ENCODE peak calls at places on chromosomes 7 and 10, in seven cellular contexts. M, P, Q, H, G, X and Y are unnamed samples.

GRCh38 chr7:1810521-1810920 is 140.4 kb downstream of the ELFN1 start:
- DNase-seq in M (no peak), P (no peak), Q (no peak), H (no peak), G (no peak), X (no peak), Y (no peak)

GRCh38 chr10:102596506-102596971 is 47.7 kb upstream of the TRIM8 start:
- DNase-seq in M (peak; percentile 70), P (no peak), Q (peak; percentile 76), H (peak; percentile 88), G (peak; percentile 77), X (no peak), Y (no peak)

GRCh38 chr7:97145068-97145467 is 27.6 kb downstream of the SDHAF3 start:
- DNase-seq in M (no peak), P (no peak), Q (no peak), H (no peak), G (no peak), X (no peak), Y (no peak)

GRCh38 chr10:33453081-33453850 is 118.8 kb upstream of the NRP1 start:
- DNase-seq in M (no peak), P (no peak), Q (no peak), H (no peak), G (no peak), X (no peak), Y (peak; percentile 74)

GRCh38 chr10:132766291-132766690 is 19.7 kb downstream of the NKX6-2 start:
- DNase-seq in M (no peak), P (no peak), Q (no peak), H (no peak), G (no peak), X (no peak), Y (no peak)

GRCh38 chr7:108291791-108292440 is 161.8 kb upstream of the LAMB4 start:
- DNase-seq in M (no peak), P (no peak), Q (no peak), H (no peak), G (no peak), X (no peak), Y (no peak)

GRCh38 chr7:20238754-20239324 is 21.7 kb upstream of the MACC1 start:
- DNase-seq in M (no peak), P (no peak), Q (peak; percentile 46), H (no peak), G (no peak), X (no peak), Y (peak; percentile 55)

GRCh38 chr7:129210256-129210988 is 14.4 kb upstream of the AHCYL2 start:
- DNase-seq in M (peak; percentile 86), P (no peak), Q (peak; percentile 68), H (peak; percentile 84), G (peak; percentile 80), X (peak; percentile 88), Y (no peak)

GRCh38 chr10:103849880-103850571 is 5.3 kb downstream of the SH3PXD2A start:
- DNase-seq in M (peak; percentile 56), P (no peak), Q (peak; percentile 29), H (no peak), G (no peak), X (peak; percentile 88), Y (peak; percentile 67)

GRCh38 chr7:105990726-105991465 is 27.8 kb downstream of the CDHR3 start:
- DNase-seq in M (peak; percentile 56), P (no peak), Q (no peak), H (peak; percentile 85), G (peak; percentile 30), X (no peak), Y (no peak)

GRCh38 chr10:121112618-121113384 is 261.6 kb downstream of the WDR11 start:
- DNase-seq in M (peak; percentile 35), P (no peak), Q (no peak), H (peak; percentile 49), G (no peak), X (no peak), Y (no peak)

GRCh38 chr10:7458554-7458953 is 47.7 kb upstream of the SFMBT2 start:
- DNase-seq in M (no peak), P (no peak), Q (no peak), H (no peak), G (no peak), X (no peak), Y (no peak)

GRCh38 chr7:5345671-5346070 is 62.9 kb downstream of the SLC29A4 start:
- DNase-seq in M (no peak), P (no peak), Q (no peak), H (no peak), G (no peak), X (no peak), Y (no peak)

GRCh38 chr7:17159500-17160037 is 138.9 kb upstream of the AHR start:
- DNase-seq in M (no peak), P (no peak), Q (no peak), H (no peak), G (no peak), X (no peak), Y (no peak)

GRCh38 chr10:47190301-47190700 is 109.7 kb upstream of the GDF10 start:
- DNase-seq in M (no peak), P (no peak), Q (no peak), H (no peak), G (no peak), X (no peak), Y (no peak)

GRCh38 chr7:41247128-41247865 is 455.6 kb downstream of the INHBA start:
- DNase-seq in M (no peak), P (no peak), Q (no peak), H (no peak), G (no peak), X (no peak), Y (peak; percentile 44)

GRCh38 chr10:8911032-8911431 is 856.5 kb downstream of the GATA3 start:
- DNase-seq in M (no peak), P (no peak), Q (no peak), H (no peak), G (no peak), X (no peak), Y (no peak)

GRCh38 chr7:124059375-124059774 is 26.5 kb upstream of the TMEM229A start:
- DNase-seq in M (no peak), P (no peak), Q (no peak), H (no peak), G (no peak), X (no peak), Y (no peak)

GRCh38 chr10:17655567-17656146 is 11.7 kb downstream of the STAM start:
- DNase-seq in M (peak; percentile 39), P (no peak), Q (peak; percentile 7), H (no peak), G (no peak), X (no peak), Y (peak; percentile 29)

GRCh38 chr10:6204341-6205191 is 1.8 kb downstream of the PFKFB3 start:
- DNase-seq in M (peak; percentile 85), P (no peak), Q (no peak), H (no peak), G (no peak), X (peak; percentile 90), Y (no peak)

GRCh38 chr7:90843467-90843866 is 247.3 kb downstream of the CDK14 start:
- DNase-seq in M (no peak), P (no peak), Q (no peak), H (no peak), G (no peak), X (no peak), Y (no peak)

GRCh38 chr7:43645699-43646226 is 62.9 kb downstream of the STK17A start:
- DNase-seq in M (no peak), P (no peak), Q (no peak), H (no peak), G (no peak), X (no peak), Y (no peak)

GRCh38 chr7:112572669-112573301 is 92.0 kb downstream of the LSMEM1 start:
- DNase-seq in M (no peak), P (no peak), Q (no peak), H (no peak), G (no peak), X (no peak), Y (no peak)

GRCh38 chr7:129664029-129665012 is 52.8 kb downstream of the NRF1 start:
- DNase-seq in M (no peak), P (peak; percentile 57), Q (peak; percentile 18), H (peak; percentile 66), G (peak; percentile 40), X (no peak), Y (peak; percentile 38)

GRCh38 chr10:132982301-132982989 is 40.1 kb upstream of the CFAP46 start:
- DNase-seq in M (no peak), P (no peak), Q (no peak), H (no peak), G (no peak), X (no peak), Y (no peak)

GRCh38 chr10:97974108-97974507 is 56.3 kb downstream of the CRTAC1 start:
- DNase-seq in M (no peak), P (no peak), Q (no peak), H (peak; percentile 31), G (no peak), X (no peak), Y (no peak)

GRCh38 chr10:130218936-130219335 is 82.7 kb downstream of the GLRX3 start:
- DNase-seq in M (no peak), P (no peak), Q (no peak), H (no peak), G (no peak), X (peak; percentile 37), Y (no peak)

GRCh38 chr7:22787936-22788335 is 34.7 kb downstream of the TOMM7 start:
- DNase-seq in M (no peak), P (no peak), Q (no peak), H (no peak), G (no peak), X (no peak), Y (no peak)

GRCh38 chr10:116207690-116208089 is 65.3 kb downstream of the GFRA1 start:
- DNase-seq in M (no peak), P (no peak), Q (no peak), H (no peak), G (no peak), X (no peak), Y (no peak)

GRCh38 chr10:561721-562120 is 127.7 kb downstream of the DIP2C start:
- DNase-seq in M (no peak), P (no peak), Q (no peak), H (no peak), G (no peak), X (no peak), Y (no peak)
- H3K4me3 ChIP-seq in M (no peak overlapping the region), P (no peak overlapping the region), Q (no peak overlapping the region), H (no peak overlapping the region), G (no peak overlapping the region), X (no peak overlapping the region), Y (no peak overlapping the region)

GRCh38 chr7:107047902-107048782 is 3.6 kb downstream of the PRKAR2B start:
- DNase-seq in M (no peak), P (no peak), Q (no peak), H (peak; percentile 74), G (no peak), X (no peak), Y (no peak)
- TF ChIP-seq CTCF in M (no peak), P (no peak), Q (no peak), H (peak; percentile 82), G (no peak), X (no peak), Y (peak; percentile 13)

GRCh38 chr10:101293007-101293723 is 60.8 kb upstream of the BTRC start:
- DNase-seq in M (no peak), P (no peak), Q (no peak), H (peak; percentile 55), G (no peak), X (no peak), Y (no peak)
- H3K27me3 ChIP-seq in M (no peaks in the 10 kb centered on the region), P (peaks cover 76% of the 10 kb centered on the region), Q (peaks cover 61% of the 10 kb centered on the region), H (peaks cover 93% of the 10 kb centered on the region), G (peaks cover 60% of the 10 kb centered on the region), X (peaks cover 9% of the 10 kb centered on the region), Y (peaks cover 61% of the 10 kb centered on the region)

DNA sequence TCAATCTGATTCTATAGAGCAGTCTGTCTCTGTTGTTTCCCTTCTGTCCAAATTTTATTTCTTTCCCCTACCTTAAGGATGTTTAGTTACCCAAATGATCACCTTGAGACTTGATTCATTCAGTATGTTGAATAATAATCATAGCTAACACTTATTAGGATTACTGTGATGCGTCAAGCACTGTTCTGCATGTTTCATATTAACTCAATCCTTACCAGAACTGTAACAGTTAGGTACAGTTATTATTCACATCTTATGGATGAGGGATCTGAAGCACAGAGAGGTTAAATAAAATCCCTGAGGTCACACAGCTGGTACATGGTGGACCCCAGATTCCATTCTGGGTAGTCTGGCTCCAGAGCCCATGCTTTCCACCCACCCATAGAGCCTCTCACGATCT is 97.9 kb upstream of the SAMD8 start:
- DNase-seq in M (no peak), P (no peak), Q (no peak), H (no peak), G (no peak), X (no peak), Y (no peak)
- H3K4me3 ChIP-seq in M (no peak overlapping the region), P (no peak overlapping the region), Q (no peak overlapping the region), H (no peak overlapping the region), G (no peak overlapping the region), X (no peak overlapping the region), Y (no peak overlapping the region)